ENCODE peak calls at places on chromosomes 12 and 14, in six cellular contexts. L is stimulated activated CD8-positive, alpha-beta memory T cell treated with anti-CD3 and anti-CD28 coated beads, Interleukin-2, amount 100 ng/mL, for 1 hour; B is hepatic stellate cell; X is natural killer cell; Y is NAMALWA; Z is activated T-cell treated with anti-CD3 and anti-CD28 coated beads for 1 hour. C is an unnamed sample.

GRCh38 chr14:67949771-67950170 is 130.2 kb downstream of the RAD51B start:
- DNase-seq in L (no peak), B (no peak), X (no peak), Y (no peak), Z (no peak), C (no peak)

GRCh38 chr12:128813883-128814282 is 9.9 kb downstream of the SLC15A4 start:
- DNase-seq in L (no peak), B (no peak), X (peak; percentile 62), Y (no peak), Z (no peak), C (no peak)

GRCh38 chr14:36935976-36936678 is 236.3 kb downstream of the SLC25A21 start:
- DNase-seq in L (no peak), B (no peak), X (no peak), Y (no peak), Z (no peak), C (no peak)

GRCh38 chr12:6551496-6552139 is 4.2 kb downstream of the IFFO1 start:
- DNase-seq in L (no peak), B (peak; percentile 77), X (no peak), Y (no peak), Z (no peak), C (no peak)

GRCh38 chr12:1591029-1591428 is 3.4 kb downstream of the FBXL14 start:
- DNase-seq in L (no peak), B (no peak), X (no peak), Y (peak; percentile 72), Z (no peak), C (peak; percentile 49)

GRCh38 chr14:55605793-55606192 is 25.8 kb downstream of the KTN1 start:
- DNase-seq in L (no peak), B (no peak), X (no peak), Y (no peak), Z (no peak), C (no peak)

GRCh38 chr12:126950266-126950665 is 1316.7 kb upstream of the TMEM132C start:
- DNase-seq in L (no peak), B (no peak), X (no peak), Y (peak; percentile 2), Z (no peak), C (no peak)

GRCh38 chr14:39229222-39229543 is 4.5 kb upstream of the MIA2 start:
- DNase-seq in L (peak; percentile 9), B (peak; percentile 37), X (peak; percentile 33), Y (no peak), Z (peak; percentile 19), C (no peak)

GRCh38 chr12:67541625-67541991 is 106.9 kb upstream of the DYRK2 start:
- DNase-seq in L (no peak), B (no peak), X (no peak), Y (no peak), Z (no peak), C (no peak)

GRCh38 chr12:110453569-110454296 is 3.6 kb upstream of the ARPC3 start:
- DNase-seq in L (no peak), B (no peak), X (no peak), Y (no peak), Z (no peak), C (no peak)

GRCh38 chr14:75866981-75867380 is 114.8 kb downstream of the TGFB3 start:
- DNase-seq in L (no peak), B (no peak), X (no peak), Y (no peak), Z (no peak), C (no peak)

GRCh38 chr14:58954874-58955273 is 233.6 kb upstream of the DAAM1 start:
- DNase-seq in L (no peak), B (no peak), X (no peak), Y (no peak), Z (no peak), C (peak; percentile 1)